ENCODE peak calls at places on chromosomes 2 and 18, in five cellular contexts. U is stimulated activated CD8-positive, alpha-beta memory T cell treated with anti-CD3 and anti-CD28 coated beads, Interleukin-12 subunit alpha, Interleukin-12 subunit beta, amount 100 ng/mL, for 4 hours; A is NCI-H774; T is A549; H is NCI-H1417. O is an unnamed sample.

GRCh38 chr18:23204589-23205235 is 69.4 kb downstream of the CABLES1 start:
- DNase-seq in U (no peak), A (no peak), T (no peak), H (no peak), O (no peak)

GRCh38 chr2:236215761-236216333 is 47.7 kb upstream of the GBX2 start:
- DNase-seq in U (no peak), A (no peak), T (no peak), H (no peak), O (peak)

GRCh38 chr2:193276988-193277387 is 1082.3 kb upstream of the TMEFF2 start:
- DNase-seq in U (no peak), A (no peak), T (no peak), H (no peak), O (peak)

GRCh38 chr2:114926303-114926702 is 483.9 kb downstream of the DPP10 start:
- DNase-seq in U (no peak), A (no peak), T (no peak), H (no peak), O (no peak)

GRCh38 chr2:230346921-230347533 is 20.0 kb downstream of the SP140L start:
- DNase-seq in U (no peak), A (no peak), T (no peak), H (no peak), O (no peak)

GRCh38 chr2:143128681-143129580 is at the start of gene ARHGAP15:
- DNase-seq in U (peak), A (no peak), T (no peak), H (peak), O (no peak)

GRCh38 chr2:38690499-38691420 is 24.8 kb downstream of the GALM start:
- DNase-seq in U (no peak), A (no peak), T (peak), H (no peak), O (no peak)

GRCh38 chr2:67871696-67872320 is 191.0 kb downstream of the C1D start:
- DNase-seq in U (no peak), A (no peak), T (no peak), H (no peak), O (no peak)

GRCh38 chr2:83069724-83070123 is 1389.4 kb downstream of the SUCLG1 start:
- DNase-seq in U (no peak), A (no peak), T (no peak), H (no peak), O (peak)

GRCh38 chr18:76371804-76372203 is 123.2 kb downstream of the ZNF516 start:
- DNase-seq in U (no peak), A (no peak), T (no peak), H (no peak), O (no peak)

GRCh38 chr2:119821266-119821665 is 61.5 kb downstream of the PTPN4 start:
- DNase-seq in U (no peak), A (no peak), T (no peak), H (no peak), O (no peak)

GRCh38 chr2:177467646-177468045 is 75.1 kb downstream of the AGPS start:
- DNase-seq in U (no peak), A (no peak), T (no peak), H (no peak), O (no peak)

GRCh38 chr2:27305516-27305915 is 2.7 kb downstream of the UCN start:
- DNase-seq in U (no peak), A (no peak), T (no peak), H (no peak), O (no peak)

GRCh38 chr2:11450791-11451190 is 15.2 kb downstream of the E2F6 start:
- DNase-seq in U (no peak), A (no peak), T (no peak), H (peak), O (no peak)

GRCh38 chr2:95552911-95553310 is 38.9 kb upstream of the TRIM43 start:
- DNase-seq in U (no peak), A (no peak), T (no peak), H (no peak), O (no peak)

GRCh38 chr2:20365249-20365817 is 14.7 kb upstream of the PUM2 start:
- DNase-seq in U (no peak), A (no peak), T (peak), H (no peak), O (no peak)

GRCh38 chr2:66170681-66171234 is 264.2 kb upstream of the MEIS1 start:
- DNase-seq in U (no peak), A (peak), T (no peak), H (peak), O (peak)

GRCh38 chr2:6497048-6497447 is 368.7 kb downstream of the CMPK2 start:
- DNase-seq in U (no peak), A (no peak), T (no peak), H (no peak), O (no peak)